ENCODE peak calls at places on chromosomes 7 and 10, in five cellular contexts. One of them, this sample, is unnamed.

GRCh38 chr7:95478139-95479037 is 7.4 kb upstream of the ASB4 start:
- DNase-seq in psoas muscle: no peak
- DNase-seq in type B pancreatic cell: no peak
- DNase-seq in RWPE1: no peak
- DNase-seq in sigmoid colon: no peak
- DNase-seq in this sample: no peak

GRCh38 chr7:31970501-31970900 is 99.7 kb downstream of the PDE1C start:
- DNase-seq in type B pancreatic cell: no peak
- DNase-seq in sigmoid colon: no peak
- DNase-seq in RWPE1: no peak
- DNase-seq in psoas muscle: no peak
- DNase-seq in this sample: no peak

GRCh38 chr7:148151778-148152177 is 438.8 kb upstream of the C7orf33 start:
- DNase-seq in sigmoid colon: no peak
- DNase-seq in psoas muscle: no peak
- DNase-seq in type B pancreatic cell: no peak
- DNase-seq in RWPE1: no peak
- DNase-seq in this sample: no peak

GRCh38 chr10:100341953-100342626 is 4.9 kb upstream of the SCD start:
- DNase-seq in RWPE1: peak
- DNase-seq in type B pancreatic cell: no peak
- DNase-seq in sigmoid colon: no peak
- DNase-seq in psoas muscle: peak
- DNase-seq in this sample: no peak

GRCh38 chr10:122033224-122033926 is 44.4 kb downstream of the TACC2 start:
- DNase-seq in type B pancreatic cell: no peak
- DNase-seq in psoas muscle: no peak
- DNase-seq in sigmoid colon: no peak
- DNase-seq in RWPE1: no peak
- DNase-seq in this sample: no peak

GRCh38 chr10:5840314-5841307 is 27.4 kb upstream of the GDI2 start:
- DNase-seq in sigmoid colon: no peak
- DNase-seq in RWPE1: no peak
- DNase-seq in psoas muscle: peak
- DNase-seq in type B pancreatic cell: no peak
- DNase-seq in this sample: no peak

GRCh38 chr10:99977916-99978315 is 31.8 kb downstream of the DNMBP start:
- DNase-seq in psoas muscle: no peak
- DNase-seq in sigmoid colon: no peak
- DNase-seq in RWPE1: no peak
- DNase-seq in type B pancreatic cell: no peak
- DNase-seq in this sample: no peak

GRCh38 chr10:69750011-69750373 is 51.7 kb upstream of the COL13A1 start:
- DNase-seq in sigmoid colon: no peak
- DNase-seq in psoas muscle: no peak
- DNase-seq in type B pancreatic cell: no peak
- DNase-seq in RWPE1: no peak
- DNase-seq in this sample: no peak

GRCh38 chr7:122767339-122767738 is 64.6 kb upstream of the RNF148 start:
- DNase-seq in sigmoid colon: no peak
- DNase-seq in type B pancreatic cell: no peak
- DNase-seq in psoas muscle: no peak
- DNase-seq in RWPE1: no peak
- DNase-seq in this sample: no peak

GRCh38 chr7:80428161-80429054 is 83.5 kb downstream of the GNAT3 start:
- DNase-seq in RWPE1: peak
- DNase-seq in psoas muscle: no peak
- DNase-seq in type B pancreatic cell: no peak
- DNase-seq in sigmoid colon: no peak
- DNase-seq in this sample: no peak

GRCh38 chr10:54985732-54986131 is 184.7 kb upstream of the PCDH15 start:
- DNase-seq in sigmoid colon: no peak
- DNase-seq in RWPE1: peak
- DNase-seq in type B pancreatic cell: no peak
- DNase-seq in psoas muscle: no peak
- DNase-seq in this sample: no peak

GRCh38 chr10:11242443-11243386 is 225.0 kb downstream of the CELF2 start:
- DNase-seq in type B pancreatic cell: no peak
- DNase-seq in sigmoid colon: no peak
- DNase-seq in RWPE1: no peak
- DNase-seq in psoas muscle: peak
- DNase-seq in this sample: no peak

GRCh38 chr7:139648941-139649425 is 125.5 kb downstream of the CLEC2L start:
- DNase-seq in psoas muscle: peak
- DNase-seq in sigmoid colon: no peak
- DNase-seq in type B pancreatic cell: no peak
- DNase-seq in RWPE1: no peak
- DNase-seq in this sample: no peak

GRCh38 chr10:126101744-126102143 is 205.4 kb downstream of the FANK1 start:
- DNase-seq in psoas muscle: no peak
- DNase-seq in type B pancreatic cell: no peak
- DNase-seq in RWPE1: no peak
- DNase-seq in sigmoid colon: no peak
- DNase-seq in this sample: peak

GRCh38 chr10:17349717-17350116 is 104.7 kb downstream of the ST8SIA6 start:
- DNase-seq in psoas muscle: no peak
- DNase-seq in type B pancreatic cell: no peak
- DNase-seq in RWPE1: peak
- DNase-seq in sigmoid colon: no peak
- DNase-seq in this sample: no peak

GRCh38 chr7:151406051-151406875 is 3.6 kb downstream of the WDR86 start:
- DNase-seq in sigmoid colon: peak
- DNase-seq in RWPE1: no peak
- DNase-seq in type B pancreatic cell: no peak
- DNase-seq in psoas muscle: no peak
- DNase-seq in this sample: no peak

GRCh38 chr7:1662101-1662500 is 8.0 kb upstream of the ELFN1 start:
- DNase-seq in type B pancreatic cell: peak
- DNase-seq in RWPE1: no peak
- DNase-seq in sigmoid colon: peak
- DNase-seq in psoas muscle: no peak
- DNase-seq in this sample: no peak

GRCh38 chr7:96219382-96220130 is 102.3 kb downstream of the SLC25A13 start:
- DNase-seq in type B pancreatic cell: no peak
- DNase-seq in RWPE1: peak
- DNase-seq in psoas muscle: no peak
- DNase-seq in sigmoid colon: no peak
- DNase-seq in this sample: no peak

GRCh38 chr10:79246606-79247275 is 100.5 kb upstream of the PPIF start:
- DNase-seq in sigmoid colon: peak
- DNase-seq in RWPE1: no peak
- DNase-seq in psoas muscle: peak
- DNase-seq in type B pancreatic cell: no peak
- DNase-seq in this sample: no peak

GRCh38 chr7:89623018-89623672 is 531.1 kb upstream of the STEAP1 start:
- DNase-seq in psoas muscle: no peak
- DNase-seq in type B pancreatic cell: no peak
- DNase-seq in RWPE1: peak
- DNase-seq in sigmoid colon: no peak
- DNase-seq in this sample: no peak

GRCh38 chr7:80215734-80216133 is 81.1 kb downstream of the GNAI1 start:
- DNase-seq in sigmoid colon: no peak
- DNase-seq in psoas muscle: no peak
- DNase-seq in RWPE1: no peak
- DNase-seq in type B pancreatic cell: no peak
- DNase-seq in this sample: no peak

GRCh38 chr7:150648358-150649083 is 16.3 kb upstream of the GIMAP6 start:
- DNase-seq in RWPE1: no peak
- DNase-seq in type B pancreatic cell: no peak
- DNase-seq in sigmoid colon: no peak
- DNase-seq in psoas muscle: no peak
- DNase-seq in this sample: no peak

GRCh38 chr7:130095812-130096211 is 25.5 kb downstream of the KLHDC10 start:
- DNase-seq in sigmoid colon: no peak
- DNase-seq in psoas muscle: no peak
- DNase-seq in RWPE1: no peak
- DNase-seq in type B pancreatic cell: no peak
- DNase-seq in this sample: no peak

GRCh38 chr7:77427996-77428603 is 12.0 kb upstream of the GSAP start:
- DNase-seq in sigmoid colon: no peak
- DNase-seq in RWPE1: no peak
- DNase-seq in type B pancreatic cell: no peak
- DNase-seq in psoas muscle: no peak
- DNase-seq in this sample: no peak

GRCh38 chr10:50234486-50234885 is 16.8 kb downstream of the ASAH2 start:
- DNase-seq in RWPE1: no peak
- DNase-seq in type B pancreatic cell: no peak
- DNase-seq in psoas muscle: no peak
- DNase-seq in sigmoid colon: no peak
- DNase-seq in this sample: no peak

GRCh38 chr10:24929056-24929544 is 23.3 kb downstream of the PRTFDC1 start:
- DNase-seq in type B pancreatic cell: no peak
- DNase-seq in sigmoid colon: no peak
- DNase-seq in RWPE1: no peak
- DNase-seq in psoas muscle: no peak
- DNase-seq in this sample: no peak

GRCh38 chr7:24050991-24051529 is 232.9 kb upstream of the NPY start:
- DNase-seq in sigmoid colon: no peak
- DNase-seq in psoas muscle: no peak
- DNase-seq in type B pancreatic cell: no peak
- DNase-seq in RWPE1: no peak
- DNase-seq in this sample: no peak

GRCh38 chr10:6385683-6386082 is 183.0 kb downstream of the PFKFB3 start:
- DNase-seq in RWPE1: no peak
- DNase-seq in sigmoid colon: no peak
- DNase-seq in type B pancreatic cell: no peak
- DNase-seq in psoas muscle: no peak
- DNase-seq in this sample: no peak

GRCh38 chr7:140390466-140391190 is 7.7 kb downstream of the SLC37A3 start:
- DNase-seq in RWPE1: no peak
- DNase-seq in psoas muscle: no peak
- DNase-seq in type B pancreatic cell: no peak
- DNase-seq in sigmoid colon: peak
- DNase-seq in this sample: no peak

GRCh38 chr7:86645174-86645566 is 1.5 kb downstream of the GRM3 start:
- DNase-seq in sigmoid colon: no peak
- DNase-seq in RWPE1: no peak
- DNase-seq in psoas muscle: no peak
- DNase-seq in type B pancreatic cell: no peak
- DNase-seq in this sample: no peak

GRCh38 chr7:100128602-100128963 is 1.8 kb downstream of the MBLAC1 start:
- DNase-seq in type B pancreatic cell: no peak
- DNase-seq in RWPE1: no peak
- DNase-seq in sigmoid colon: no peak
- DNase-seq in psoas muscle: no peak
- DNase-seq in this sample: no peak

GRCh38 chr7:100127866-100128601 is 1.3 kb downstream of the MBLAC1 start:
- DNase-seq in sigmoid colon: no peak
- DNase-seq in type B pancreatic cell: no peak
- DNase-seq in RWPE1: no peak
- DNase-seq in psoas muscle: peak
- DNase-seq in this sample: no peak

GRCh38 chr7:100126239-100126930 is 382 bp upstream of the MBLAC1 start:
- DNase-seq in sigmoid colon: no peak
- DNase-seq in type B pancreatic cell: no peak
- DNase-seq in psoas muscle: no peak
- DNase-seq in RWPE1: no peak
- DNase-seq in this sample: no peak

GRCh38 chr7:100124301-100125229 is 2.2 kb upstream of the MBLAC1 start:
- DNase-seq in sigmoid colon: no peak
- DNase-seq in psoas muscle: no peak
- DNase-seq in RWPE1: no peak
- DNase-seq in type B pancreatic cell: no peak
- DNase-seq in this sample: no peak

GRCh38 chr7:100126931-100127865 is at the start of gene MBLAC1:
- DNase-seq in type B pancreatic cell: peak
- DNase-seq in psoas muscle: peak
- DNase-seq in sigmoid colon: peak
- DNase-seq in RWPE1: peak
- DNase-seq in this sample: peak
- TF ChIP-seq CTCF in type B pancreatic cell: no peak
- TF ChIP-seq CTCF in psoas muscle: no peak
- TF ChIP-seq CTCF in sigmoid colon: no peak
- TF ChIP-seq CTCF in RWPE1: no peak
- TF ChIP-seq CTCF in this sample: no peak

DNA sequence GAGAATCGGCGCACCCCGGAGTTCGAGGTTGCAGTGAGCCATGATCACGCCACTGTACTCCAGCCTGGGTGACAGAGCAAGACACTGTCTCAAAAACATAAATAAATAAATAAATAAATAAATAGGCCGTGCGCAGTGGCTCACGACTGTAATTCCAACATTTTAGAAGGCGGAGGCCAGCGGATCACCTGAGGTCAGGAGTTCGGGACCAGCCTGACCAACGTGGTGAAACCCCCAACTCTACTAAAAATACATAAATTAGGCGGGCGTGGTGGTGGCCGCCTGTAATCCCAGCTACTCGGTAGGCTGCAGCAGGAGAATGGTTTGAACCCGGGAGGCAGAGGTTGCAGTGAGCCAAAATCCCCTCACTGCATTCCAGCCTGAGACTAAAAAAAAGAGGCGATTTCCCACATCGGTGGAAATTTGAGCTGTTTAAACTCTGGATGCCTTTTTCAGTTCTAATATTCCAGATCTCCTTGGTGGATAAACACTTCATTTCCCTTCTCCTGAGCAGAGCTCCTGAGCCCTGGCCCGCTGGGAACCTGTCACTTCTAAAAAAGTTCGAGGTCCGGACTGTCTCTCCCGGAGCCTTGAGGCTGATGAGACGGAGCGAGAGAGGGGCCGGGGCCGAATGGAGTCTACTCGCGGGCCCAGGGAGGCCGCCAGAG is 2.0 kb upstream of the NFKB2 start:
- DNase-seq in psoas muscle: no peak
- DNase-seq in RWPE1: no peak
- DNase-seq in type B pancreatic cell: no peak
- DNase-seq in sigmoid colon: no peak
- DNase-seq in this sample: no peak
- TF ChIP-seq CTCF in psoas muscle: peak
- TF ChIP-seq CTCF in RWPE1: peak
- TF ChIP-seq CTCF in type B pancreatic cell: no peak
- TF ChIP-seq CTCF in sigmoid colon: peak
- TF ChIP-seq CTCF in this sample: peak

GRCh38 chr10:527416-527815 is 162.1 kb downstream of the DIP2C start:
- DNase-seq in psoas muscle: no peak
- DNase-seq in sigmoid colon: no peak
- DNase-seq in type B pancreatic cell: no peak
- DNase-seq in RWPE1: no peak
- DNase-seq in this sample: no peak

GRCh38 chr10:528173-529165 is 161.0 kb downstream of the DIP2C start:
- DNase-seq in psoas muscle: no peak
- DNase-seq in type B pancreatic cell: no peak
- DNase-seq in sigmoid colon: peak
- DNase-seq in RWPE1: no peak
- DNase-seq in this sample: no peak

GRCh38 chr10:525565-526315 is 163.7 kb downstream of the DIP2C start:
- DNase-seq in type B pancreatic cell: no peak
- DNase-seq in sigmoid colon: peak
- DNase-seq in psoas muscle: peak
- DNase-seq in RWPE1: peak
- DNase-seq in this sample: no peak

GRCh38 chr10:523925-524324 is 165.5 kb downstream of the DIP2C start:
- DNase-seq in type B pancreatic cell: no peak
- DNase-seq in RWPE1: no peak
- DNase-seq in psoas muscle: peak
- DNase-seq in sigmoid colon: peak
- DNase-seq in this sample: no peak

GRCh38 chr10:526651-527312 is 162.7 kb downstream of the DIP2C start:
- DNase-seq in psoas muscle: no peak
- DNase-seq in sigmoid colon: peak
- DNase-seq in type B pancreatic cell: no peak
- DNase-seq in RWPE1: no peak
- DNase-seq in this sample: no peak
- TF ChIP-seq CTCF in psoas muscle: no peak
- TF ChIP-seq CTCF in sigmoid colon: no peak
- TF ChIP-seq CTCF in type B pancreatic cell: no peak
- TF ChIP-seq CTCF in RWPE1: no peak
- TF ChIP-seq CTCF in this sample: no peak

GRCh38 chr7:20062932-20063331 is 154.3 kb downstream of the MACC1 start:
- DNase-seq in sigmoid colon: no peak
- DNase-seq in psoas muscle: no peak
- DNase-seq in type B pancreatic cell: no peak
- DNase-seq in RWPE1: no peak
- DNase-seq in this sample: no peak
- TF ChIP-seq CTCF in sigmoid colon: no peak
- TF ChIP-seq CTCF in psoas muscle: no peak
- TF ChIP-seq CTCF in type B pancreatic cell: no peak
- TF ChIP-seq CTCF in RWPE1: no peak
- TF ChIP-seq CTCF in this sample: no peak

This sample was measured in osteocyte.